ENCODE peak calls at places on chromosomes 16 and 17, in ten cellular contexts. Y is fibroblast of the aortic adventitia; D is SK-N-SH; T is body of pancreas; V is IMR-90; Z is GM10248; F is CD4-positive, alpha-beta T cell; H is left ventricle myocardium inferior; B is HL-60; Q is GM12878. O is an unnamed sample.

GRCh38 chr17:62705116-62705515 is 77.6 kb downstream of the MRC2 start:
- DNase-seq in F (no peak), V (no peak), Q (no peak), B (no peak), T (no peak), Y (peak), Z (no peak), H (no peak), D (no peak), O (no peak)

GRCh38 chr17:16944334-16945140 is 27.4 kb downstream of the TNFRSF13B start:
- DNase-seq in F (no peak), V (no peak), D (no peak), Y (no peak), Q (no peak), H (no peak), T (no peak), Z (no peak), B (no peak), O (no peak)

GRCh38 chr17:16449121-16449570 is 33.8 kb downstream of the TRPV2 start:
- DNase-seq in V (peak), Q (no peak), Y (peak), H (no peak), B (no peak), Z (no peak), D (no peak), F (no peak), T (no peak), O (no peak)

GRCh38 chr16:11743308-11744074 is 834 bp upstream of the TXNDC11 start:
- DNase-seq in H (no peak), F (no peak), V (peak), D (peak), Y (peak), T (peak), Q (no peak), Z (peak), B (peak), O (no peak)

GRCh38 chr16:75860654-75861053 is 134.4 kb upstream of the CPHXL start:
- DNase-seq in Y (no peak), H (no peak), F (no peak), Q (no peak), T (no peak), B (no peak), V (no peak), D (peak), Z (no peak), O (no peak)

GRCh38 chr16:16092925-16093624 is 130.2 kb downstream of the ABCC6 start:
- DNase-seq in B (no peak), Q (no peak), Z (no peak), D (no peak), V (peak), F (no peak), Y (peak), H (no peak), T (peak), O (no peak)

GRCh38 chr17:1830288-1830687 is 483 bp downstream of the RPA1 start:
- DNase-seq in F (no peak), V (no peak), Q (no peak), Z (peak), H (no peak), D (peak), B (no peak), T (no peak), Y (peak), O (no peak)

GRCh38 chr16:22645868-22646267 is 135.2 kb downstream of the NPIPB5 start:
- DNase-seq in D (no peak), Y (no peak), B (no peak), Q (no peak), Z (no peak), T (no peak), V (no peak), F (no peak), H (no peak), O (no peak)

GRCh38 chr16:54286330-54287017 is at the start of gene IRX3:
- DNase-seq in H (peak), Q (no peak), Y (peak), Z (no peak), F (no peak), B (peak), V (peak), D (peak), T (peak), O (peak)

GRCh38 chr17:41917957-41918391 is 777 bp downstream of the ACLY start:
- DNase-seq in V (peak), D (peak), B (no peak), Z (peak), H (peak), T (peak), F (peak), Q (no peak), Y (peak), O (peak)

GRCh38 chr17:49198206-49198605 is 12.2 kb downstream of the GNGT2 start:
- DNase-seq in B (no peak), V (no peak), Y (no peak), D (no peak), Z (no peak), Q (no peak), H (no peak), T (no peak), F (no peak), O (no peak)

GRCh38 chr16:86027366-86028126 is 128.6 kb downstream of the IRF8 start:
- DNase-seq in Q (no peak), H (no peak), V (no peak), T (no peak), B (no peak), Z (no peak), Y (no peak), F (no peak), D (no peak), O (no peak)

GRCh38 chr17:14494161-14494560 is 193.3 kb downstream of the HS3ST3B1 start:
- DNase-seq in B (no peak), T (no peak), Q (no peak), V (no peak), Y (no peak), F (no peak), D (no peak), H (no peak), Z (no peak), O (no peak)

GRCh38 chr17:79836952-79837887 is 2.0 kb downstream of the CBX4 start:
- DNase-seq in H (peak), F (no peak), Q (no peak), B (peak), V (peak), Z (peak), T (peak), Y (peak), D (peak), O (no peak)

GRCh38 chr17:16286947-16287562 is 66.2 kb downstream of the CENPV start:
- DNase-seq in F (no peak), B (no peak), T (no peak), Z (peak), V (no peak), Q (peak), D (no peak), H (no peak), Y (peak), O (no peak)

GRCh38 chr17:74332763-74333220 is 6.8 kb downstream of the KIF19 start:
- DNase-seq in Z (no peak), B (no peak), Q (no peak), Y (no peak), T (no peak), F (no peak), H (no peak), V (no peak), D (no peak), O (no peak)

GRCh38 chr16:13835357-13835756 is 84.6 kb upstream of the ERCC4 start:
- DNase-seq in Q (peak), F (no peak), H (no peak), Y (no peak), B (no peak), Z (no peak), T (no peak), V (no peak), D (no peak), O (no peak)

GRCh38 chr17:77124192-77124908 is 16.4 kb upstream of the SEC14L1 start:
- DNase-seq in Y (peak), T (peak), B (no peak), H (peak), F (no peak), D (no peak), Z (no peak), V (peak), Q (no peak), O (no peak)

GRCh38 chr17:37725021-37725585 is 19.8 kb downstream of the HNF1B start:
- DNase-seq in D (no peak), B (no peak), H (no peak), Z (no peak), T (no peak), Y (no peak), F (no peak), Q (no peak), V (no peak), O (no peak)

GRCh38 chr16:87947356-87948118 is 3.7 kb upstream of the BANP start:
- DNase-seq in T (no peak), Y (no peak), F (no peak), B (no peak), Q (no peak), V (no peak), Z (no peak), D (no peak), H (no peak), O (no peak)

GRCh38 chr17:41486809-41487530 is 2.7 kb downstream of the KRT36 start:
- DNase-seq in D (peak), Z (peak), Y (no peak), Q (no peak), H (no peak), B (no peak), F (no peak), V (no peak), T (peak), O (no peak)

GRCh38 chr16:53043986-53044571 is 8.6 kb downstream of the CHD9NB start:
- DNase-seq in T (peak), Y (no peak), B (no peak), Z (no peak), H (no peak), Q (no peak), V (no peak), D (no peak), F (no peak), O (no peak)

GRCh38 chr17:81520021-81520894 is 7.7 kb upstream of the ACTG1 start:
- DNase-seq in D (no peak), F (no peak), V (no peak), Z (no peak), Y (no peak), Q (no peak), H (no peak), T (peak), B (no peak), O (no peak)

GRCh38 chr16:23670137-23670776 is 8.4 kb upstream of the PLK1 start:
- DNase-seq in F (no peak), H (no peak), Z (peak), T (no peak), Y (peak), V (peak), Q (peak), B (no peak), D (no peak), O (no peak)

GRCh38 chr17:80639658-80640057 is 95.0 kb downstream of the RPTOR start:
- DNase-seq in F (no peak), Y (no peak), D (no peak), B (no peak), T (no peak), Z (no peak), H (no peak), V (no peak), Q (no peak), O (no peak)

GRCh38 chr17:82153295-82153691 is 55.3 kb upstream of the FASN start:
- DNase-seq in D (peak), Z (no peak), F (no peak), Q (no peak), B (no peak), H (no peak), Y (no peak), V (no peak), T (no peak), O (no peak)

GRCh38 chr17:81608082-81608481 is 28.8 kb downstream of the NPLOC4 start:
- DNase-seq in F (no peak), Y (no peak), V (peak), D (no peak), T (no peak), Q (no peak), H (no peak), Z (no peak), B (no peak), O (no peak)

GRCh38 chr16:57609541-57610401 is 18.7 kb upstream of the ADGRG1 start:
- DNase-seq in Q (peak), Z (peak), H (no peak), V (peak), B (no peak), Y (peak), T (peak), F (no peak), D (peak), O (no peak)

GRCh38 chr17:60327122-60327869 is 64.6 kb downstream of the USP32 start:
- DNase-seq in Z (no peak), D (peak), Q (no peak), H (no peak), B (no peak), F (no peak), Y (no peak), V (no peak), T (no peak), O (no peak)

GRCh38 chr17:4433515-4434031 is at the start of gene SPNS3:
- DNase-seq in T (no peak), F (peak), Y (no peak), D (no peak), B (peak), Q (no peak), Z (peak), V (no peak), H (no peak), O (no peak)

GRCh38 chr17:13106171-13106570 is 88.3 kb upstream of the ELAC2 start:
- DNase-seq in Z (no peak), Y (no peak), B (no peak), T (no peak), H (no peak), F (no peak), V (no peak), D (no peak), Q (no peak), O (no peak)

GRCh38 chr16:65713409-65713808 is 591.5 kb upstream of the CDH11 start:
- DNase-seq in D (no peak), B (no peak), V (no peak), T (no peak), H (no peak), Z (no peak), F (no peak), Y (no peak), Q (no peak), O (no peak)

GRCh38 chr17:35214631-35215273 is 20.6 kb upstream of the SLC35G3 start:
- DNase-seq in Y (no peak), D (no peak), Q (peak), V (no peak), F (peak), Z (peak), B (no peak), T (no peak), H (no peak), O (no peak)
- TF ChIP-seq CTCF in Y (no peak), D (no peak), Q (no peak), V (no peak), F (no peak), Z (no peak), B (no peak), T (no peak), H (no peak), O (no peak)

DNA sequence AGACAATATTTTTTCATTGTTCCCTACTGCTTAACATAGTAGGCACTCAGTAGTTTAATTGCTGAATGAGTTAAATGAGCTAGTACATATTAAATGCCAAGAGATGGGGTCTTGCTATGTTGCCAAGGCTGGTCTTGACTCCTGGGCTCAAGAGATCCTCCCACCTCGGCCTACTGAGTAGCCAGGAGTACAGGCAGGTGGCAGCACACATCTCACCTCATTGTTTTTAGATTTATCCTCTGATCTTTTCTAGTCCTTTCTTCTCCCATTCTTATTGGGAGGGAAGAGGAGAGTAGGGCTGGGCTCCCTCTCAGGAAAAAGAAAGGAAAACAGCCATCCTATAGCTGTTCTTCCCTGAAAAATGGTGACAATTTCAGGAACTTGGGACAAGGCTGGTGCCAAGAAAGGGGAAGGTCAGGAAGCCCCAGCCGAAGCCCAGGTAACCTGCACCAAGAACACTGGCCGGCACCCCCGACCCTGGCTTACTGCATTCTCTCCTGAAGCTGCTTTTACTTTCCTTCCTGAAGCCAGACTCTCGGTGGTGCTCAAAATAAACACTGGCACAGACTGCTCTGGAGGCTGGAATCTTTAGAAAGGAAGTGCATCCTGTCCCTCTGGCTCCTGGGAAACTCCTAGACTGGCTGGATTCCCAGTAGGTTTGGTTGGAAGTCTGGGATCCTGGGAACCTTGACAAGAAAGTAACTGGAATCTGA is 2.7 kb downstream of the TNFAIP1 start:
- DNase-seq in Y (peak), F (no peak), V (peak), Q (no peak), Z (no peak), D (no peak), B (no peak), H (no peak), T (no peak), O (no peak)
- TF ChIP-seq CTCF in Y (no peak), F (no peak), V (no peak), Q (no peak), Z (no peak), D (no peak), B (no peak), H (no peak), T (no peak), O (no peak)

DNA sequence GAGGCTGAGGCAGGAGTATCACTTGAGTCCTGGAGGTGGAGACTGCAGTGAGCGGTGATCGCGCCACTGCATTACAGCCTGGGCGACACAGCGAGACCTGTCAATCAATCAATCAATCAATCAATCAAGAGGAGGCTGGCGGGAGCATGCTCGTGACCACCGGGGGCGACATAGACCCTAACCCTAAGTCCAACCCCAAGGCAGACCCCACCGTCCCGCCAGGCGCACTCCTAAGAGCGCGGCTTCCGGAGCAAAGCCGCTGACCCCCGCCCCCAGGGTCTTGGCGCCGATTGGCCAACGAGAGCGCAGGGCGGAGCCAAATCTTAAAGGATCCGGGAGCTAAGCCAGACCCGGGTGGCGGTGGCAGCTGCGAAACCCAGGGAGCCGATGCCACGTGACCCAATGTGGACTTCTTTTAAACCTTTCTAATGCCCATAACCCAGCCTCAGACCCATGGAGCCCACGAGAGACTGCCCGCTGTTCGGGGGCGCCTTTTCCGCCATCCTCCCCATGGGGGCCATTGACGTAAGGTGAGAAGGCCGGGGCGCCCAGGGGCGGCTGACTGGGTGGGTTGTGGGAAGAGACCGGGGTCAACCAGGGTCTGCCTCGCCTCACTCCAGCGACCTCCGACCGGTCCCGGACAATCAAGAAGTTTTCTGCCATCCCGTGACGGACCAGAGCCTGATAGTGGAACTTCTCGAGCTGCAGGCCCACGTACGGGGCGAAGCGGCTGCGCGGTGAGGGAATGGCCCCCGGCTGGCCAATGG is at the start of gene RANGRF:
- DNase-seq in T (peak), Y (peak), Q (peak), D (peak), F (peak), H (peak), V (peak), Z (peak), B (peak), O (peak)
- TF ChIP-seq CTCF in T (no peak), Y (no peak), Q (no peak), D (no peak), F (no peak), H (no peak), V (no peak), Z (no peak), B (no peak), O (no peak)

GRCh38 chr17:58527306-58527705 is 12.9 kb upstream of the MTMR4 start:
- DNase-seq in T (no peak), F (no peak), B (no peak), Z (no peak), H (no peak), Y (no peak), V (no peak), D (no peak), Q (no peak), O (no peak)
- TF ChIP-seq CTCF in T (no peak), F (no peak), B (peak), Z (no peak), H (peak), Y (no peak), V (no peak), D (peak), Q (peak), O (no peak)

O was measured in mesothelial cell of epicardium.